ENCODE peak calls at places on chromosomes 13 and 19, in seven cellular contexts. M is lower leg skin, S is BJ, P is NCI-H510A, W is SHP77 treated with DMSO at 0.1 percent for 48 hours, Q is EL, E is pancreas. N is an unnamed sample.

GRCh38 chr19:10086032-10086903 is at the start of gene SHFL:
- DNase-seq in W (no peak), M (peak), E (peak), P (no peak), S (no peak), Q (peak), N (peak)

GRCh38 chr13:43787998-43788397 is 1.2 kb upstream of the ENOX1 start:
- DNase-seq in W (no peak), S (no peak), Q (peak), M (no peak), E (peak), P (no peak), N (peak)

GRCh38 chr13:106796280-106797047 is 228.5 kb upstream of the ARGLU1 start:
- DNase-seq in Q (no peak), M (no peak), W (no peak), P (peak), S (no peak), E (no peak), N (peak)

GRCh38 chr13:87122551-87122950 is 548.6 kb upstream of the SLITRK5 start:
- DNase-seq in W (no peak), S (no peak), M (no peak), P (no peak), Q (no peak), E (no peak), N (no peak)

GRCh38 chr19:3358392-3358918 is 7.9 kb upstream of the NFIC start:
- DNase-seq in W (no peak), P (no peak), E (no peak), Q (no peak), M (no peak), S (no peak), N (no peak)

GRCh38 chr19:10836478-10837325 is 690 bp upstream of the TMED1 start:
- DNase-seq in S (no peak), Q (no peak), P (peak), M (peak), W (peak), E (peak), N (peak)

GRCh38 chr13:38538412-38538811 is 148.5 kb upstream of the FREM2 start:
- DNase-seq in P (no peak), W (no peak), M (no peak), S (no peak), Q (no peak), E (no peak), N (peak)

GRCh38 chr13:38733146-38733545 is 46.3 kb downstream of the FREM2 start:
- DNase-seq in P (no peak), M (no peak), Q (no peak), W (no peak), E (no peak), S (no peak), N (no peak)

GRCh38 chr19:49887037-49887652 is 9.5 kb downstream of the IL4I1 start:
- DNase-seq in Q (no peak), E (no peak), W (no peak), S (no peak), M (no peak), P (no peak), N (peak)

GRCh38 chr19:2804156-2805004 is 15.3 kb upstream of the ZNF554 start:
- DNase-seq in M (no peak), S (no peak), Q (no peak), P (no peak), W (no peak), E (no peak), N (no peak)

GRCh38 chr13:87678353-87678752 is 7.2 kb downstream of the SLITRK5 start:
- DNase-seq in Q (no peak), E (no peak), W (peak), P (no peak), M (no peak), S (no peak), N (no peak)

GRCh38 chr19:13095934-13096890 is 6.4 kb downstream of the LYL1 start:
- DNase-seq in P (peak), M (no peak), S (no peak), W (peak), E (no peak), Q (no peak), N (peak)

GRCh38 chr13:108549989-108550388 is 79.4 kb upstream of the MYO16 start:
- DNase-seq in S (no peak), E (no peak), Q (no peak), P (no peak), M (no peak), W (no peak), N (no peak)

GRCh38 chr19:7699422-7700127 is 2.4 kb downstream of the FCER2 start:
- DNase-seq in W (no peak), Q (no peak), P (no peak), E (no peak), S (no peak), M (no peak), N (no peak)

GRCh38 chr19:8835877-8836276 is 3.7 kb downstream of the MBD3L1 start:
- DNase-seq in P (no peak), E (no peak), M (no peak), S (no peak), W (no peak), Q (no peak), N (no peak)

GRCh38 chr13:25654332-25654731 is 282.6 kb downstream of the ATP8A2 start:
- DNase-seq in Q (peak), S (no peak), W (no peak), M (no peak), E (no peak), P (no peak), N (no peak)

GRCh38 chr19:35528218-35529038 is at the start of gene SBSN:
- DNase-seq in P (no peak), Q (peak), M (no peak), S (peak), W (no peak), E (no peak), N (no peak)

GRCh38 chr19:2032296-2032941 is 16.9 kb upstream of the BTBD2 start:
- DNase-seq in S (peak), M (peak), P (peak), E (peak), Q (peak), W (peak), N (peak)

GRCh38 chr13:48072304-48072703 is 22.6 kb downstream of the MED4 start:
- DNase-seq in P (no peak), S (no peak), E (no peak), M (no peak), Q (no peak), W (no peak), N (no peak)

GRCh38 chr19:48835734-48836088 is 580 bp downstream of the HSD17B14 start:
- DNase-seq in S (peak), M (peak), E (peak), Q (peak), P (peak), W (peak), N (peak)

GRCh38 chr19:10514211-10515145 is 2.8 kb downstream of the S1PR5 start:
- DNase-seq in W (no peak), P (no peak), E (no peak), M (no peak), S (no peak), Q (no peak), N (no peak)

GRCh38 chr13:36275190-36276002 is 22.2 kb downstream of the CCDC169 start:
- DNase-seq in S (no peak), P (peak), W (peak), M (no peak), Q (peak), E (peak), N (peak)

GRCh38 chr13:99256709-99257108 is 1.5 kb downstream of the GPR18 start:
- DNase-seq in P (no peak), W (no peak), E (no peak), M (no peak), S (peak), Q (peak), N (no peak)

GRCh38 chr13:49418206-49418605 is 25.7 kb downstream of the CAB39L start:
- DNase-seq in M (no peak), W (no peak), Q (no peak), P (no peak), S (no peak), E (no peak), N (no peak)

GRCh38 chr19:33440241-33440640 is 66.7 kb downstream of the CEBPG start:
- DNase-seq in Q (no peak), E (no peak), W (no peak), P (no peak), S (no peak), M (no peak), N (no peak)

GRCh38 chr13:52862358-52863206 is 14.1 kb upstream of the PCDH8 start:
- DNase-seq in S (no peak), P (no peak), E (peak), M (no peak), W (peak), Q (peak), N (peak)

GRCh38 chr13:112752711-112753541 is 63.1 kb downstream of the ATP11A start:
- DNase-seq in S (no peak), E (no peak), M (no peak), Q (no peak), W (no peak), P (no peak), N (no peak)

GRCh38 chr19:11813801-11814706 is at the start of gene ZNF440:
- DNase-seq in E (peak), P (peak), W (peak), Q (peak), M (peak), S (peak), N (peak)

GRCh38 chr13:99392806-99393135 is 85.6 kb upstream of the GPR183 start:
- DNase-seq in M (peak), E (no peak), P (no peak), Q (no peak), W (no peak), S (no peak), N (no peak)

GRCh38 chr13:24264976-24265375 is 44.4 kb upstream of the C1QTNF9 start:
- DNase-seq in E (no peak), Q (no peak), P (no peak), M (peak), S (no peak), W (no peak), N (no peak)

GRCh38 chr13:27449936-27450828 is at the start of gene MTIF3:
- DNase-seq in M (peak), P (peak), W (peak), S (peak), E (peak), Q (peak), N (peak)

GRCh38 chr19:16457954-16458331 is 13.8 kb downstream of the EPS15L1 start:
- DNase-seq in P (no peak), Q (no peak), E (no peak), W (no peak), M (no peak), S (no peak), N (no peak)

GRCh38 chr19:38173324-38174041 is 50.5 kb downstream of the DPF1 start:
- DNase-seq in Q (no peak), W (peak), P (peak), M (peak), S (no peak), E (peak), N (no peak)

GRCh38 chr19:50377051-50377441 is 789 bp downstream of the NR1H2 start:
- DNase-seq in Q (no peak), S (no peak), P (no peak), W (peak), M (no peak), E (peak), N (peak)

GRCh38 chr19:18425515-18426415 is 6.6 kb downstream of the SSBP4 start:
- DNase-seq in W (no peak), M (no peak), P (no peak), S (no peak), E (no peak), Q (peak), N (no peak)

GRCh38 chr19:51607920-51608562 is 22.2 kb downstream of the SIGLEC5 start:
- DNase-seq in M (peak), P (no peak), S (no peak), W (peak), Q (peak), E (peak), N (peak)

GRCh38 chr19:7698583-7698982 is 3.3 kb downstream of the FCER2 start:
- DNase-seq in E (no peak), W (no peak), Q (no peak), M (no peak), P (no peak), S (no peak), N (no peak)

GRCh38 chr19:15251749-15252397 is 19.6 kb upstream of the EPHX3 start:
- DNase-seq in S (peak), M (peak), P (no peak), E (peak), W (no peak), Q (peak), N (peak)

GRCh38 chr13:110777251-110777820 is 63.8 kb downstream of the ING1 start:
- DNase-seq in E (no peak), P (no peak), S (no peak), Q (no peak), M (no peak), W (no peak), N (no peak)

N was measured in DMS53.